ENCODE peak calls at places on chromosomes 16 and 17, in six cellular contexts. One of them, this sample, is unnamed.

GRCh38 chr16:81831722-81832126 is 52.6 kb downstream of the PLCG2 start:
- DNase-seq in H9: peak
- DNase-seq in H1: no peak
- DNase-seq in IMR-90: no peak
- DNase-seq in neuronal stem cell: no peak
- DNase-seq in trophoblast cell: no peak
- DNase-seq in this sample: no peak

GRCh38 chr16:88566158-88566557 is 4.0 kb upstream of the ZC3H18 start:
- DNase-seq in trophoblast cell: no peak
- DNase-seq in H1: no peak
- DNase-seq in IMR-90: peak
- DNase-seq in neuronal stem cell: peak
- DNase-seq in H9: no peak
- DNase-seq in this sample: peak

GRCh38 chr17:57946798-57947358 is 8.3 kb downstream of the CUEDC1 start:
- DNase-seq in H1: no peak
- DNase-seq in trophoblast cell: peak
- DNase-seq in H9: no peak
- DNase-seq in IMR-90: peak
- DNase-seq in neuronal stem cell: no peak
- DNase-seq in this sample: peak

GRCh38 chr17:14301279-14301760 is 439 bp downstream of the HS3ST3B1 start:
- DNase-seq in H9: no peak
- DNase-seq in IMR-90: no peak
- DNase-seq in trophoblast cell: no peak
- DNase-seq in H1: no peak
- DNase-seq in neuronal stem cell: no peak
- DNase-seq in this sample: no peak

GRCh38 chr16:68792465-68793324 is 50.6 kb upstream of the TANGO6 start:
- DNase-seq in H9: no peak
- DNase-seq in IMR-90: peak
- DNase-seq in neuronal stem cell: no peak
- DNase-seq in trophoblast cell: peak
- DNase-seq in H1: no peak
- DNase-seq in this sample: peak

GRCh38 chr17:40532520-40533253 is 31.3 kb upstream of the TNS4 start:
- DNase-seq in IMR-90: peak
- DNase-seq in trophoblast cell: no peak
- DNase-seq in H1: no peak
- DNase-seq in neuronal stem cell: no peak
- DNase-seq in H9: no peak
- DNase-seq in this sample: no peak

GRCh38 chr17:5608696-5609095 is 24.4 kb upstream of the NLRP1 start:
- DNase-seq in trophoblast cell: no peak
- DNase-seq in H1: no peak
- DNase-seq in neuronal stem cell: no peak
- DNase-seq in IMR-90: no peak
- DNase-seq in H9: no peak
- DNase-seq in this sample: no peak

GRCh38 chr17:7392696-7393612 is 1.4 kb downstream of the PLSCR3 start:
- DNase-seq in H1: no peak
- DNase-seq in neuronal stem cell: no peak
- DNase-seq in trophoblast cell: no peak
- DNase-seq in IMR-90: no peak
- DNase-seq in H9: peak
- DNase-seq in this sample: no peak

GRCh38 chr17:18093616-18094408 is 6.1 kb downstream of the DRG2 start:
- DNase-seq in H1: no peak
- DNase-seq in H9: peak
- DNase-seq in IMR-90: peak
- DNase-seq in trophoblast cell: no peak
- DNase-seq in neuronal stem cell: no peak
- DNase-seq in this sample: peak

GRCh38 chr16:81127051-81127450 is 30.9 kb upstream of the GCSH start:
- DNase-seq in IMR-90: peak
- DNase-seq in H9: no peak
- DNase-seq in H1: no peak
- DNase-seq in neuronal stem cell: no peak
- DNase-seq in trophoblast cell: peak
- DNase-seq in this sample: peak

GRCh38 chr16:22970191-22970845 is 156.4 kb downstream of the HS3ST2 start:
- DNase-seq in H9: no peak
- DNase-seq in IMR-90: no peak
- DNase-seq in H1: no peak
- DNase-seq in trophoblast cell: no peak
- DNase-seq in neuronal stem cell: peak
- DNase-seq in this sample: no peak

GRCh38 chr17:65293584-65294183 is 156.5 kb downstream of the RGS9 start:
- DNase-seq in IMR-90: no peak
- DNase-seq in H1: no peak
- DNase-seq in H9: no peak
- DNase-seq in trophoblast cell: no peak
- DNase-seq in neuronal stem cell: no peak
- DNase-seq in this sample: no peak

GRCh38 chr17:34993031-34993430 is 12.7 kb downstream of the LIG3 start:
- DNase-seq in neuronal stem cell: no peak
- DNase-seq in H1: no peak
- DNase-seq in IMR-90: no peak
- DNase-seq in trophoblast cell: no peak
- DNase-seq in H9: no peak
- DNase-seq in this sample: no peak

GRCh38 chr17:44010966-44011647 is 3.7 kb downstream of the TMEM101 start:
- DNase-seq in trophoblast cell: no peak
- DNase-seq in H1: no peak
- DNase-seq in H9: no peak
- DNase-seq in IMR-90: peak
- DNase-seq in neuronal stem cell: no peak
- DNase-seq in this sample: peak

GRCh38 chr16:54945063-54945462 is 14.4 kb downstream of the IRX5 start:
- DNase-seq in trophoblast cell: no peak
- DNase-seq in H1: no peak
- DNase-seq in IMR-90: no peak
- DNase-seq in H9: no peak
- DNase-seq in neuronal stem cell: no peak
- DNase-seq in this sample: no peak

GRCh38 chr16:88764913-88765349 is 20.1 kb downstream of the PIEZO1 start:
- DNase-seq in H1: no peak
- DNase-seq in H9: no peak
- DNase-seq in IMR-90: peak
- DNase-seq in neuronal stem cell: no peak
- DNase-seq in trophoblast cell: peak
- DNase-seq in this sample: peak

GRCh38 chr17:50221500-50222480 is 20.4 kb upstream of the COL1A1 start:
- DNase-seq in H1: no peak
- DNase-seq in IMR-90: peak
- DNase-seq in trophoblast cell: no peak
- DNase-seq in H9: no peak
- DNase-seq in neuronal stem cell: no peak
- DNase-seq in this sample: peak

DNA sequence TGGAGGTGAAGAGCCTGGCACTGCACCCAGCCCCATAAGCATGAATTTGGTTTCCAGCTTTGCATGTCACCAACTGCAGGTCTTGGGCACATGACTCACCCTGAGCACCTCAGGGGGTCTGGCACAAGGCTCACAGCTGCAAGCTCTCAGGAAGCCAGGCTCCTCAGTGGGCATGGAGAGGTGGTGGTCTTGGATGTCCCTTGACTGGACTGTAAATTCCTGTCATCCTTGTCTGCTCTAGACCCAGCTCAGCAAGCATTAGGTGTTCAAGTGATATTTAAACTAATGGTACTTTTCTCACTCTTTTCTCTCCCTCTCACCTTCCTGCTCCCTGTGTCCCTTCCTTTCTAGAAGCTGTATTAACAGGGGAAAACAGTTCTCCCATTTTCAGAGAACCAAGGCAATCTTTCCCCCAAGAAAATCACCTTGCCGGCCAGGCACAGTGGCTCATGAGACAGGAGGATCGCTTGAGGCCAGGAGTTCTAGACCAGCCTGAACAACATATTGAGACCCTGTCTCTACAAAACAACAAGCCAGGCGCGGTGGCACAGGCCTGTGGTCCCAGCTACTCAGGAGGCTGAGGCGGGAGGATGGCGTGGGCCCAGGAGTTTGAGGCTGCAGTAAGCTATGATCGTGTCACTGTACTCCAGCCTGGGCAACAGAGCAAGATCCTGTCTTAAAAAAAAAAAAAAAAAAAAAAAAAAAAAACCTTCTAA is 5.1 kb upstream of the KIFC3 start:
- DNase-seq in trophoblast cell: no peak
- DNase-seq in neuronal stem cell: no peak
- DNase-seq in H9: no peak
- DNase-seq in H1: no peak
- DNase-seq in IMR-90: no peak
- DNase-seq in this sample: peak
- H2BK5ac ChIP-seq in trophoblast cell: peak
- H2BK5ac ChIP-seq in neuronal stem cell: no peak
- H2BK5ac ChIP-seq in H9: no peak
- H2BK5ac ChIP-seq in H1: no peak
- H2BK5ac ChIP-seq in IMR-90: peak
- H2BK5ac ChIP-seq in this sample: peak

DNA sequence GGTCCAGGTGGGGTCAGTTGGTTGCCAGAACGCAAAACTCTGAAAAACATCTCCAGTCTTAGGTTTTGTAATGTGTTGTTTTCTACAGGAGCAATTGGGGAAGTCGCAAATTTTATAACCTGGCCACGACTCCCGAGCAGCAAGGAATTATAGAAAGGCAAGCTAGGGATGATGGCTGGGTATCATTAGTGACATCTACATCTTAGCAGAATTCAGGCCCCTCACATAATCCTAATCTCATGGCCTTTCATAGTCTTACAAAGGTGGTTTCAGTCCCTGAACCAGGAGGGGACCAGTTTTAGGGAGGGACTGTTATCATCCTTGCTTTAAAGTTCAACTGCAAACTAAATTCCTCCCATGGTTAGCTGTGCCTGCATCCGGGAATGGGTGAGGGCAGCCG is 117.9 kb downstream of the RPTOR start:
- DNase-seq in trophoblast cell: no peak
- DNase-seq in H9: no peak
- DNase-seq in neuronal stem cell: no peak
- DNase-seq in IMR-90: no peak
- DNase-seq in H1: no peak
- DNase-seq in this sample: no peak
- H4K91ac ChIP-seq in trophoblast cell: no peak
- H4K91ac ChIP-seq in H9: no peak
- H4K91ac ChIP-seq in neuronal stem cell: no peak
- H4K91ac ChIP-seq in IMR-90: no peak
- H4K91ac ChIP-seq in H1: no peak
- H4K91ac ChIP-seq in this sample: no peak

GRCh38 chr16:3023415-3023668 is 400 bp downstream of the HCFC1R1 start:
- DNase-seq in H1: no peak
- DNase-seq in H9: no peak
- DNase-seq in trophoblast cell: no peak
- DNase-seq in neuronal stem cell: no peak
- DNase-seq in IMR-90: peak
- DNase-seq in this sample: no peak

GRCh38 chr16:3023669-3024478 is at the start of the genes HCFC1R1 and THOC6:
- DNase-seq in H1: peak
- DNase-seq in trophoblast cell: peak
- DNase-seq in neuronal stem cell: peak
- DNase-seq in H9: peak
- DNase-seq in IMR-90: peak
- DNase-seq in this sample: peak

GRCh38 chr16:3022208-3022696 is 1.5 kb downstream of the HCFC1R1 start:
- DNase-seq in IMR-90: peak
- DNase-seq in neuronal stem cell: peak
- DNase-seq in H1: no peak
- DNase-seq in H9: peak
- DNase-seq in trophoblast cell: peak
- DNase-seq in this sample: peak

GRCh38 chr16:3021449-3022207 is 1.5 kb downstream of the TNFRSF12A start:
- DNase-seq in H9: peak
- DNase-seq in trophoblast cell: peak
- DNase-seq in H1: peak
- DNase-seq in IMR-90: peak
- DNase-seq in neuronal stem cell: peak
- DNase-seq in this sample: peak

GRCh38 chr16:3022697-3023414 is 886 bp downstream of the HCFC1R1 start:
- DNase-seq in IMR-90: peak
- DNase-seq in H1: no peak
- DNase-seq in neuronal stem cell: no peak
- DNase-seq in H9: no peak
- DNase-seq in trophoblast cell: no peak
- DNase-seq in this sample: peak
- H2BK5ac ChIP-seq in IMR-90: peak
- H2BK5ac ChIP-seq in H1: peak
- H2BK5ac ChIP-seq in neuronal stem cell: peak
- H2BK5ac ChIP-seq in H9: peak
- H2BK5ac ChIP-seq in trophoblast cell: peak
- H2BK5ac ChIP-seq in this sample: peak

GRCh38 chr17:80166446-80166845 is 3.4 kb upstream of the CARD14 start:
- DNase-seq in H9: no peak
- DNase-seq in neuronal stem cell: no peak
- DNase-seq in H1: no peak
- DNase-seq in IMR-90: no peak
- DNase-seq in trophoblast cell: no peak
- DNase-seq in this sample: no peak

GRCh38 chr17:80168371-80168770 is 1.5 kb upstream of the CARD14 start:
- DNase-seq in neuronal stem cell: no peak
- DNase-seq in trophoblast cell: no peak
- DNase-seq in IMR-90: no peak
- DNase-seq in H9: no peak
- DNase-seq in H1: no peak
- DNase-seq in this sample: no peak

GRCh38 chr17:80169107-80169506 is 723 bp upstream of the CARD14 start:
- DNase-seq in neuronal stem cell: no peak
- DNase-seq in trophoblast cell: no peak
- DNase-seq in H9: no peak
- DNase-seq in H1: no peak
- DNase-seq in IMR-90: no peak
- DNase-seq in this sample: no peak

GRCh38 chr17:80171681-80172080 is 1.9 kb downstream of the CARD14 start:
- DNase-seq in IMR-90: no peak
- DNase-seq in H1: no peak
- DNase-seq in H9: peak
- DNase-seq in neuronal stem cell: no peak
- DNase-seq in trophoblast cell: no peak
- DNase-seq in this sample: no peak

DNA sequence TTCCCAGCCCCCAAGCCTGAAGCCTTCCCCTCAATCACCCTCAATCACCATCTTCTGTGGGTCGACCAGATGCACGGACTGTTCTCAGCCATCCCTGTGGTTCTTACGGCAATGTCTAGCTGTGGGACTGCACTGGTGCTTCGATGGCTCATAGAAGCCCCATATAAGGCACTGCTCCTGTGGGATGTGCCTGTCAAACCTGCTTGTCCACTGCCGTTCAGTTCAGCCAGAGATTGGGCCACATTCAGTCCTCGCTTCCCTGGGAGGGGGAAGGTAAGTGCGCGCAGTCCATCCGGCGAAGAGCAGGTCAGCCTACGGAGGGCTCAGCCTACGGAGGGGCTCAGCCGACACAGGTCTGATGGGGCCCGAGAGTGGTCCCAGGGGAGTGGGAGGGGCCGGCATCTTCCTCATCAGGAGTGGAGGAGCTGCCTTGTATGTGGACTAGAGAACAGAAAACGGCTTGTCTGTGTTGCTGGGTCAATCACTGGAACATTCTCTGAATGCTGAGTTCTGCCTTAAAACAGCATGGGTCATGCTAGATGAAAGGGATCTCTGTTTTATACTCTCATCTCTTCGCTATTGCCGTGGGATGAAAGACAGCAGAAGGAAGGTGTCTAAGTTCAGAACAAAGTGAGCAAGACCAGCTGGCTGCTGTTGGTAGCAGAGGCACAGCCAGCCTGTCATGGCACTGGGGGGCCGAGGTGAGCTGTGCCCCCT is at the start of gene CARD14:
- DNase-seq in H9: peak
- DNase-seq in trophoblast cell: peak
- DNase-seq in IMR-90: no peak
- DNase-seq in neuronal stem cell: no peak
- DNase-seq in H1: no peak
- DNase-seq in this sample: no peak
- H4K91ac ChIP-seq in H9: no peak
- H4K91ac ChIP-seq in trophoblast cell: peak
- H4K91ac ChIP-seq in IMR-90: no peak
- H4K91ac ChIP-seq in neuronal stem cell: no peak
- H4K91ac ChIP-seq in H1: no peak
- H4K91ac ChIP-seq in this sample: peak

This sample was measured in mesenchymal stem cell.